ENCODE peak calls at places on chromosome 4, in eight cellular contexts. V, F, I, K, D, Y, G and U are unnamed samples. For H3K27me3, the result is how much of the 10 kb centered on the place peaks cover.

GRCh38 chr4:53281438-53281837 is 84.4 kb downstream of the SCFD2 start:
- DNase-seq in V (no peak), F (no peak), I (no peak), K (peak), D (no peak), Y (no peak), G (no peak), U (no peak)

GRCh38 chr4:2944091-2944482 is 19.1 kb downstream of the NOP14 start:
- DNase-seq in V (no peak), F (no peak), I (peak), K (no peak), D (no peak), Y (no peak), G (no peak), U (no peak)

GRCh38 chr4:115515379-115516171 is 402.2 kb upstream of the NDST4 start:
- DNase-seq in V (no peak), F (no peak), I (no peak), K (no peak), D (no peak), Y (no peak), G (no peak), U (no peak)

GRCh38 chr4:175776217-175776616 is 35.8 kb downstream of the GPM6A start:
- DNase-seq in V (no peak), F (no peak), I (no peak), K (no peak), D (no peak), Y (no peak), G (no peak), U (no peak)

GRCh38 chr4:147772459-147772969 is 40.6 kb downstream of the ARHGAP10 start:
- DNase-seq in V (no peak), F (no peak), I (no peak), K (peak), D (no peak), Y (no peak), G (no peak), U (no peak)

GRCh38 chr4:59818656-59819055 is 1381.5 kb upstream of the ADGRL3 start:
- DNase-seq in V (no peak), F (no peak), I (no peak), K (no peak), D (no peak), Y (no peak), G (no peak), U (no peak)

GRCh38 chr4:30722916-30723270 is 2.7 kb downstream of the PCDH7 start:
- DNase-seq in V (no peak), F (peak), I (no peak), K (no peak), D (peak), Y (no peak), G (no peak), U (no peak)

GRCh38 chr4:148062301-148062950 is 330.5 kb downstream of the ARHGAP10 start:
- DNase-seq in V (no peak), F (no peak), I (no peak), K (no peak), D (no peak), Y (no peak), G (no peak), U (no peak)

GRCh38 chr4:122616910-122617596 is 3.8 kb downstream of the IL21 start:
- DNase-seq in V (no peak), F (no peak), I (no peak), K (no peak), D (no peak), Y (no peak), G (no peak), U (no peak)

GRCh38 chr4:35897808-35898207 is 346.5 kb downstream of the ARAP2 start:
- DNase-seq in V (no peak), F (no peak), I (no peak), K (no peak), D (no peak), Y (no peak), G (no peak), U (no peak)

GRCh38 chr4:152885185-152885584 is 50.9 kb upstream of the FHDC1 start:
- DNase-seq in V (no peak), F (no peak), I (no peak), K (no peak), D (no peak), Y (no peak), G (no peak), U (no peak)

GRCh38 chr4:182653596-182653995 is 263.6 kb downstream of the DCTD start:
- DNase-seq in V (no peak), F (no peak), I (no peak), K (peak), D (no peak), Y (no peak), G (no peak), U (no peak)

GRCh38 chr4:188754372-188755002 is 615.2 kb downstream of the TRIML1 start:
- DNase-seq in V (no peak), F (no peak), I (no peak), K (no peak), D (no peak), Y (no peak), G (no peak), U (no peak)
- TF ChIP-seq CTCF in V (no peak), F (no peak), I (no peak), K (no peak), D (no peak), Y (no peak), G (no peak), U (no peak)

DNA sequence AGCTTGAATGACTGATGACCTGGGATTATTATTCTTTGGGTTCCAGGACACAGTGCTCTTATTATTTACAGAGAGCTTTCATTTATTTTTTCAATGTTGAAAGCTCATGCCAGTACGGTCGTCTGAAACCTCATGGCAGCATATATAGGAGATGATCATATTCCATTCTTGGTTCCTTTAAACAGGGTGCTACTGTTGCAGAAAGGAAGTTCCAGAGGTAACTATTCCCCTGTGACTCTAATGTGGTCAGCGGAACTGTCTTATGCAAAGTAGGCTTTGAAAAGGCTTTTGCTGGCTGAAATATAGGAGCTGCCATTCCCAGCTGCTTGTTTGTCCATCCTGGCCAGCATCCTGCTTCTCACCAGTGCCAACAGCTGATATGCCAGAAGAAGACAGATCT is 208.3 kb upstream of the LEF1 start:
- DNase-seq in V (no peak), F (no peak), I (no peak), K (no peak), D (no peak), Y (no peak), G (no peak), U (no peak)
- H3K27me3 ChIP-seq in V (under half), F (under half), I (under half), K (under half), D (under half), Y (under half), G (under half), U (under half)

GRCh38 chr4:95742872-95743271 is 97.0 kb upstream of the PDHA2 start:
- DNase-seq in V (no peak), F (no peak), I (no peak), K (no peak), D (no peak), Y (no peak), G (no peak), U (no peak)
- H3K27ac ChIP-seq in V (no peak), F (no peak), I (no peak), K (no peak), D (no peak), Y (no peak), G (no peak), U (no peak)

GRCh38 chr4:44869985-44870384 is 143.6 kb upstream of the GNPDA2 start:
- DNase-seq in V (no peak), F (no peak), I (no peak), K (no peak), D (no peak), Y (no peak), G (no peak), U (no peak)

GRCh38 chr4:44869222-44869882 is 143.0 kb upstream of the GNPDA2 start:
- DNase-seq in V (no peak), F (no peak), I (no peak), K (no peak), D (no peak), Y (no peak), G (no peak), U (no peak)
- TF ChIP-seq CTCF in V (no peak), F (no peak), I (no peak), K (no peak), D (no peak), Y (no peak), G (no peak), U (no peak)

DNA sequence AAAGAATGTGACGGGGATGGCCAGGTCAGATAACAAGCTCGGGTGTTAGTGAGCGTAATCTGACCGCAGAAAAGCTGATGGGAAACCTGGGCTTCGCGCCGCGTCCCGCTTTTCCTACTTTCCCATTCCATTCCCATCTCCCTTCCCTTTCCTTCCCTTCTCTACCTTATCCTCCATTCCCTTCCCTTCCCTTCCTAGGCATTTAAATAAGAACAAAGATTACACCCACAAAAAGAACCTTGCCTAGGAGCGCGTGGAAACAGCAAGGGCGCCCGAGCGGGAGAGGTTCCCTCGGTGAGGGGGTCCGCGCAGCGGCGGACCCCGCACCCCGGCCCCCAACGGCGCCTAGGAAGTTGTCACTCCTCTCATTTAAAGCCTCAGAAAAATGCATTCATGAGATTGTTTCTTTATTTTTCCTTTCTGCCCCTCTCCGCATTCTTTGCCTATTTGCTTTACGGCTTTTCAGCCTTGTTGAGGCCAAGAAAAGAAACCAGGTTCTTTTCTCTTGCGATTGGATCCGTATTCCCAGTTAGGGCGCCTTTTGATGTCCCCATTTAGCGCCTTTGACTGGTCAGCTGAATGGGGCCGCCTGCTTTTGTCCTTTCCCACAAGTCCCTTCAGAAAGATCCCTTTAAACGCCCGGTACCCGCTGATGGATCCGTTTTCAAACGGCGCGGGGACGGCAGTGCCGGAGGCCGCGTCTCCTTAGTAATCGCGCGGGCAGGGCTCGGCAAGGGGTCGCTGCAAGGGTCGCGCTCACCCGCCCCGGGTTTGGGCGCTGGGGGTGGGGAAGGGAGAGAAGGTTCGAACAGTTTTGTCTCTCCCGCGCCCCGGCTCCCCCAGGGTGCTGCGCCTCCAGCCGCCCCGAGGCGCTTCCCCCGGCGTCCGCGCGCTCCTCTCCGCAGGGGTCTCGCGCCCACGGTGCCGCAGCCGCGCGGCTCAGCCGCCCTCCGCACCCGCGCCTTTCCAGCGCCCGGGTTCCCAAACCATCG is 54.1 kb upstream of the TMEM33 start:
- DNase-seq in V (no peak), F (no peak), I (no peak), K (no peak), D (no peak), Y (no peak), G (no peak), U (no peak)
- H3K27me3 ChIP-seq in V (under half), F (half or more), I (under half), K (half or more), D (half or more), Y (under half), G (half or more), U (half or more)

DNA sequence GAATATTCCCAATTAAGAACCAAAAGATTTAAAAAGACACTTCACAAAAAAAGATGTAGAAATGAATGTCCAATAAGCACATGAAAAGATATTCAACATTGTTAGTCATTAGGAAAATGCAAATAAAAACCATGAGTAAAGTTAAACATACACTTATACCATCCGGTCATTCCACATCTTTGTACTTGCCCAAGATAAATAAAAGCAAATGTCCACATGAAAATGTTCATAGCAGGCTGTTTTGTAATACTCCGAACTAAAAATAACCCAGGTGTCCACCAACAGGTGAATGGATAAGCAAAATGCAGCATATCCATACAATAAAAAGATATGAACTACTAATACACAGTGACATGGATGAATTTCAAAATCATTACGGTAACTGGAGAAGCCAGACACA is 28.6 kb upstream of the ZCCHC4 start:
- DNase-seq in V (no peak), F (no peak), I (no peak), K (no peak), D (no peak), Y (no peak), G (no peak), U (no peak)
- H3K27ac ChIP-seq in V (no peak), F (no peak), I (no peak), K (no peak), D (peak), Y (no peak), G (no peak), U (no peak)

GRCh38 chr4:99615210-99615834 is 40.7 kb downstream of the MTTP start:
- DNase-seq in V (no peak), F (no peak), I (no peak), K (no peak), D (no peak), Y (no peak), G (no peak), U (no peak)
- TF ChIP-seq CTCF in V (no peak), F (no peak), I (no peak), K (no peak), D (no peak), Y (no peak), G (no peak), U (no peak)

GRCh38 chr4:65669008-65669971 is 999 bp downstream of the EPHA5 start:
- DNase-seq in V (no peak), F (peak), I (no peak), K (no peak), D (peak), Y (no peak), G (peak), U (no peak)
- H3K27me3 ChIP-seq in V (under half), F (under half), I (under half), K (under half), D (half or more), Y (under half), G (half or more), U (half or more)